ENCODE peak calls at places on chromosomes 7 and 10, in six cellular contexts. H, W, I, A, E and B are unnamed samples.
A peak's percentile ranks its signal among the peaks of the same experiment; 100 is the strongest.

GRCh38 chr7:111092406-111093160 is 1.7 kb downstream of the LRRN3 start:
- DNase-seq in H (no peak), W (no peak), I (no peak), A (no peak), E (no peak), B (no peak)

GRCh38 chr10:123643315-123643714 is 22.8 kb upstream of the GPR26 start:
- DNase-seq in H (no peak), W (no peak), I (no peak), A (no peak), E (no peak), B (no peak)

GRCh38 chr7:82704121-82704520 is 260.5 kb upstream of the CACNA2D1 start:
- DNase-seq in H (no peak), W (no peak), I (no peak), A (no peak), E (no peak), B (no peak)

GRCh38 chr10:114714281-114714741 is 56.2 kb upstream of the ABLIM1 start:
- DNase-seq in H (no peak), W (no peak), I (no peak), A (peak; percentile 83), E (peak; percentile 95), B (peak; percentile 80)

GRCh38 chr10:94029955-94030354 is 36.2 kb downstream of the PLCE1 start:
- DNase-seq in H (no peak), W (no peak), I (no peak), A (no peak), E (no peak), B (no peak)

GRCh38 chr7:111159426-111159825 is 68.5 kb downstream of the LRRN3 start:
- DNase-seq in H (no peak), W (no peak), I (no peak), A (peak; percentile 67), E (peak; percentile 13), B (peak; percentile 2)

GRCh38 chr10:61663466-61663865 is 737 bp downstream of the CABCOCO1 start:
- DNase-seq in H (no peak), W (no peak), I (no peak), A (no peak), E (no peak), B (no peak)

GRCh38 chr10:123392182-123392930 is 238.2 kb downstream of the BUB3 start:
- DNase-seq in H (no peak), W (peak; percentile 69), I (no peak), A (no peak), E (no peak), B (no peak)

GRCh38 chr7:141974831-141975230 is 1.3 kb upstream of the TAS2R38 start:
- DNase-seq in H (no peak), W (peak; percentile 43), I (no peak), A (no peak), E (no peak), B (no peak)

GRCh38 chr10:71297343-71297742 is 21.7 kb upstream of the SLC29A3 start:
- DNase-seq in H (no peak), W (no peak), I (no peak), A (no peak), E (no peak), B (no peak)

GRCh38 chr10:121007264-121007663 is 156.1 kb downstream of the WDR11 start:
- DNase-seq in H (no peak), W (no peak), I (no peak), A (no peak), E (no peak), B (peak; percentile 19)

GRCh38 chr7:158407581-158408331 is 179.9 kb downstream of the PTPRN2 start:
- DNase-seq in H (no peak), W (peak; percentile 71), I (no peak), A (peak; percentile 24), E (peak; percentile 68), B (peak; percentile 54)

GRCh38 chr10:129744896-129745750 is 219.0 kb downstream of the EBF3 start:
- DNase-seq in H (no peak), W (no peak), I (no peak), A (no peak), E (no peak), B (no peak)

GRCh38 chr7:131231381-131232220 is 96.1 kb upstream of the MKLN1 start:
- DNase-seq in H (peak; percentile 57), W (peak; percentile 93), I (no peak), A (peak; percentile 59), E (peak; percentile 47), B (peak; percentile 34)

GRCh38 chr7:47143344-47143743 is 438.6 kb downstream of the TNS3 start:
- DNase-seq in H (no peak), W (no peak), I (no peak), A (peak; percentile 89), E (no peak), B (peak; percentile 19)

GRCh38 chr10:115402690-115403089 is 309.5 kb downstream of the ATRNL1 start:
- DNase-seq in H (no peak), W (no peak), I (no peak), A (peak; percentile 81), E (peak; percentile 12), B (peak; percentile 2)

GRCh38 chr7:92622680-92623079 is 32.5 kb upstream of the FAM133B start:
- DNase-seq in H (no peak), W (peak; percentile 35), I (no peak), A (peak; percentile 66), E (no peak), B (no peak)

GRCh38 chr10:133190225-133190624 is 30.2 kb downstream of the KNDC1 start:
- DNase-seq in H (no peak), W (no peak), I (no peak), A (no peak), E (no peak), B (no peak)

GRCh38 chr7:75739796-75740672 is 1.3 kb upstream of the HIP1 start:
- DNase-seq in H (no peak), W (peak; percentile 92), I (no peak), A (no peak), E (no peak), B (no peak)

GRCh38 chr10:83871486-83872081 is 267.7 kb upstream of the GHITM start:
- DNase-seq in H (peak; percentile 26), W (peak; percentile 86), I (no peak), A (peak; percentile 34), E (peak; percentile 22), B (peak; percentile 41)

GRCh38 chr10:113240736-113241135 is 290.7 kb downstream of the TCF7L2 start:
- DNase-seq in H (no peak), W (no peak), I (no peak), A (no peak), E (no peak), B (no peak)

GRCh38 chr7:28072876-28073514 is 107.6 kb downstream of the JAZF1 start:
- DNase-seq in H (no peak), W (no peak), I (no peak), A (no peak), E (no peak), B (no peak)

GRCh38 chr7:16668049-16668858 is 22.3 kb downstream of the BZW2 start:
- DNase-seq in H (no peak), W (no peak), I (no peak), A (peak; percentile 100), E (peak; percentile 96), B (peak; percentile 99)